ENCODE peak calls at places on chromosomes 12 and 14, in ten cellular contexts. H is cardiac muscle cell, Q is adrenal gland, P is tibial artery, N is ascending aorta, J is body of pancreas, L is A549, V is psoas muscle, X is left ventricle myocardium inferior, E is transverse colon. O is an unnamed sample.

GRCh38 chr12:107130830-107131760 is 37.7 kb upstream of the CRY1 start:
- DNase-seq in H (no peak), Q (no peak), P (no peak), N (no peak), J (no peak), L (no peak), V (no peak), X (no peak), E (no peak), O (no peak)

GRCh38 chr12:95877622-95878021 is 18.9 kb downstream of the SNRPF start:
- DNase-seq in H (no peak), Q (no peak), P (no peak), N (no peak), J (no peak), L (no peak), V (no peak), X (no peak), E (no peak), O (no peak)

GRCh38 chr14:29016050-29016900 is 249.7 kb downstream of the FOXG1 start:
- DNase-seq in H (peak; percentile 67), Q (no peak), P (no peak), N (no peak), J (peak; percentile 35), L (no peak), V (peak; percentile 9), X (no peak), E (no peak), O (peak; percentile 9)

GRCh38 chr14:60878536-60878935 is 102.3 kb downstream of the TRMT5 start:
- DNase-seq in H (peak; percentile 11), Q (no peak), P (no peak), N (no peak), J (no peak), L (no peak), V (no peak), X (no peak), E (no peak), O (no peak)

GRCh38 chr12:124565071-124565491 is 2.3 kb downstream of the NCOR2 start:
- DNase-seq in H (no peak), Q (peak; percentile 64), P (peak; percentile 83), N (no peak), J (peak; percentile 58), L (no peak), V (peak; percentile 36), X (no peak), E (no peak), O (no peak)

GRCh38 chr12:28032811-28033537 is 60.4 kb upstream of the PTHLH start:
- DNase-seq in H (no peak), Q (no peak), P (no peak), N (no peak), J (no peak), L (no peak), V (no peak), X (no peak), E (no peak), O (peak; percentile 77)

GRCh38 chr14:67599698-67600561 is at the start of gene PIGH:
- DNase-seq in H (peak; percentile 94), Q (peak; percentile 93), P (peak; percentile 92), N (peak; percentile 56), J (peak; percentile 92), L (peak; percentile 91), V (peak; percentile 92), X (peak; percentile 91), E (peak; percentile 95), O (peak; percentile 86)

GRCh38 chr14:52873694-52874093 is 77.2 kb downstream of the FERMT2 start:
- DNase-seq in H (peak; percentile 83), Q (no peak), P (no peak), N (no peak), J (no peak), L (no peak), V (peak; percentile 47), X (no peak), E (no peak), O (peak; percentile 13)

GRCh38 chr12:115572440-115572839 is 705.1 kb downstream of the MED13L start:
- DNase-seq in H (peak; percentile 40), Q (no peak), P (no peak), N (no peak), J (no peak), L (no peak), V (no peak), X (no peak), E (no peak), O (no peak)

GRCh38 chr12:68772714-68773113 is 26.7 kb downstream of the SLC35E3 start:
- DNase-seq in H (no peak), Q (no peak), P (no peak), N (no peak), J (no peak), L (no peak), V (no peak), X (no peak), E (peak; percentile 13), O (no peak)

GRCh38 chr14:60097974-60098373 is 6.3 kb downstream of the PCNX4 start:
- DNase-seq in H (no peak), Q (no peak), P (no peak), N (no peak), J (no peak), L (no peak), V (no peak), X (no peak), E (no peak), O (no peak)

GRCh38 chr12:132393991-132394949 is 64.9 kb upstream of the GALNT9 start:
- DNase-seq in H (no peak), Q (no peak), P (peak; percentile 58), N (no peak), J (peak; percentile 2), L (peak; percentile 81), V (no peak), X (no peak), E (peak; percentile 0), O (no peak)

GRCh38 chr12:103538397-103538796 is 42.6 kb upstream of the C12orf42 start:
- DNase-seq in H (no peak), Q (no peak), P (no peak), N (no peak), J (no peak), L (no peak), V (no peak), X (no peak), E (no peak), O (peak; percentile 16)

GRCh38 chr12:11648514-11649412 is 711 bp upstream of the ETV6 start:
- DNase-seq in H (peak; percentile 91), Q (peak; percentile 71), P (peak; percentile 80), N (no peak), J (peak; percentile 79), L (peak; percentile 82), V (peak; percentile 59), X (peak; percentile 58), E (peak; percentile 71), O (peak; percentile 80)

GRCh38 chr12:53333289-53333688 is 2.9 kb downstream of the SP7 start:
- DNase-seq in H (no peak), Q (no peak), P (no peak), N (no peak), J (no peak), L (no peak), V (no peak), X (no peak), E (no peak), O (no peak)
- H3K27ac ChIP-seq in H (no peak overlapping the region), Q (no peak overlapping the region), P (no peak overlapping the region), N (no peak overlapping the region), J (no peak overlapping the region), L (no peak overlapping the region), V (no peak overlapping the region), X (no peak overlapping the region), E (no peak overlapping the region), O (no peak overlapping the region)

DNA sequence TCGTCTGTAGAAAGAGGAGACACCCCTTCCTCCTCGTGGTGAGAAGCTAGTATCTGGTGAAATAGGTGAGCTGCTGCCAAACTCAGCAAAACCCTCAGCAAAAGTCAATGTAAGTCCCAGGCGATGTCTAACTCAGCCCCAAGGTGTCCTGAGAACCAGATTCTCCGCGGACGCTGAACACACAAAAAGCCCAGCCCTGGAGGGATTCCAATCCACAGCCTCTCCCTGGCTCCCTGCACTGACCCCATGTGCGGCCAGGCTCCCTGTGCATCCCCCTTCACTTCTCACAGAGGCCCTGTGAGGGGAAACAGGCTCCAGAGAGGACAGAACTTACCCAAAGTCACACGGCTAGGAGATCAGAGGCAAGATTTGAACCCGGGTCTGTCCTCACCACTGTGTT is 81.5 kb downstream of the NINJ2 start:
- DNase-seq in H (no peak), Q (no peak), P (peak; percentile 51), N (no peak), J (no peak), L (no peak), V (no peak), X (no peak), E (no peak), O (no peak)
- TF ChIP-seq CTCF in H (no peak), Q (no peak), P (no peak), N (no peak), J (no peak), L (no peak), V (no peak), X (no peak), E (no peak), O (no peak)

GRCh38 chr12:101829639-101830390 is 944 bp downstream of the GNPTAB start:
- DNase-seq in H (no peak), Q (no peak), P (no peak), N (no peak), J (peak; percentile 51), L (no peak), V (no peak), X (no peak), E (no peak), O (no peak)

GRCh38 chr12:101830391-101831325 is at the start of gene GNPTAB:
- DNase-seq in H (peak; percentile 95), Q (peak; percentile 92), P (peak; percentile 93), N (peak; percentile 51), J (peak; percentile 98), L (peak; percentile 95), V (peak; percentile 92), X (peak; percentile 92), E (peak; percentile 96), O (peak; percentile 99)

GRCh38 chr12:101828463-101829196 is 2.1 kb downstream of the GNPTAB start:
- DNase-seq in H (no peak), Q (no peak), P (no peak), N (no peak), J (no peak), L (no peak), V (no peak), X (no peak), E (no peak), O (no peak)

GRCh38 chr12:101826766-101827368 is 3.9 kb downstream of the GNPTAB start:
- DNase-seq in H (no peak), Q (no peak), P (no peak), N (no peak), J (no peak), L (no peak), V (no peak), X (no peak), E (no peak), O (no peak)

DNA sequence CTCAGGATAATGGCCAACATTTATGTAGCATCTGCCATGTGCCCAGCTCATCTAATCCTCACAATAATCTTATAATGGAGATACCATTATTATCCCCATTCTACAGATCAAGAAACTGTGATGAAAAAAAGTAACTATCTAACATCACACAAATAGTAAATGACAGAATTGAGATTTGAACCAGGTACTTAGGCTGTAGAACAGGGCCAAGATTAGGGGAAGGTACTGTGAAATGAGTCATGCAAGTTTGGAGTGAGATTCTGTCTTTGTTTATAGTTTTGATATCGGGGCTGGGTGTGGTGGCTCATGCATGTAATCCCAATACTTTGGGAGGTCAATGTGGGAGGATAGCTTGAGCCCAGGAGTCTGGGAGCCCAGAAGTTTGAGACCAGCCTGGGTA is 1.3 kb upstream of the GNPTAB start:
- DNase-seq in H (no peak), Q (no peak), P (no peak), N (no peak), J (no peak), L (no peak), V (no peak), X (no peak), E (no peak), O (no peak)
- H3K27ac ChIP-seq in H (no peak overlapping the region), Q (no peak overlapping the region), P (no peak overlapping the region), N (no peak overlapping the region), J (no peak overlapping the region), L (no peak overlapping the region), V (no peak overlapping the region), X (no peak overlapping the region), E (no peak overlapping the region), O (no peak overlapping the region)

GRCh38 chr12:46373303-46374182 is 970 bp upstream of the SLC38A2 start:
- DNase-seq in H (peak; percentile 68), Q (peak; percentile 58), P (peak; percentile 82), N (no peak), J (peak; percentile 62), L (peak; percentile 68), V (peak; percentile 54), X (peak; percentile 51), E (peak; percentile 55), O (peak; percentile 48)
- TF ChIP-seq CTCF in H (peak; percentile 24), Q (no peak), P (no peak), N (peak; percentile 14), J (no peak), L (no peak), V (no peak), X (peak; percentile 18), E (no peak), O (no peak)